ENCODE peak calls at places on chromosomes 1 and 21, in four cellular contexts. P is NB4, M is Peyer's patch, H is fibroblast of lung. R is an unnamed sample.
A peak's percentile ranks its signal among the peaks of the same experiment; 100 is the strongest.

GRCh38 chr1:32215629-32216505 is 6.3 kb downstream of the TMEM234 start:
- DNase-seq in P (peak; percentile 68), M (peak; percentile 71), H (peak; percentile 47), R (peak; percentile 62)

GRCh38 chr1:48552903-48553626 is 81.1 kb upstream of the SPATA6 start:
- DNase-seq in P (no peak), M (no peak), H (no peak), R (no peak)

GRCh38 chr1:99131541-99131940 is 126.9 kb upstream of the PLPPR5 start:
- DNase-seq in P (no peak), M (no peak), H (no peak), R (no peak)

GRCh38 chr1:80217377-80217986 is 1211.0 kb upstream of the ADGRL4 start:
- DNase-seq in P (peak; percentile 19), M (no peak), H (peak; percentile 59), R (peak; percentile 83)

GRCh38 chr1:30914931-30915330 is 6.4 kb upstream of the SDC3 start:
- DNase-seq in P (no peak), M (peak; percentile 24), H (no peak), R (no peak)

GRCh38 chr1:226355679-226356583 is 47.0 kb upstream of the LIN9 start:
- DNase-seq in P (no peak), M (no peak), H (no peak), R (no peak)

GRCh38 chr1:178724734-178725602 is at the start of gene RALGPS2:
- DNase-seq in P (peak; percentile 84), M (peak; percentile 88), H (peak; percentile 74), R (peak; percentile 57)

GRCh38 chr1:15337656-15338402 is 71.9 kb upstream of the EFHD2 start:
- DNase-seq in P (peak; percentile 41), M (no peak), H (peak; percentile 91), R (peak; percentile 92)

GRCh38 chr21:34574984-34575529 is 39.9 kb downstream of the RCAN1 start:
- DNase-seq in P (no peak), M (no peak), H (no peak), R (no peak)

DNA sequence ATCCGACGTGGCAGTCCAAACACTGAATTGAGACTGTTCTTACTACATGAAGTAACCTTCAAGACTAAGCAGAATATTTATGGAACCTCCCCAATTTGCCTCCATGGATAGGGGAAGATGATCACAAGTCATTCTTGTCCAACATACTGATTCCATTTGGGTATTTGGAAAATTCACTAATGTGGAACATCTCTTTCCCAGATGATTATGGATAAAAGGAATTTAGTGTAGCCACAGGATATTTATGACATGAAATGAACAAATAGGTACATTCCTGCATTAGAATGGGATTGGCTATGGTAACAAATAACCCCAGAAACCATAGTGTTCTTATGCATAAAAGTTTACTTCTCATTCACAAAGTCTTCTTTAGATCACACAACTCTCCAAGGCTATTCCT is 40.2 kb upstream of the SGIP1 start:
- DNase-seq in P (no peak), M (no peak), H (peak; percentile 44), R (peak; percentile 70)
- TF ChIP-seq CTCF in P (no peak), M (no peak), H (no peak), R (no peak)

GRCh38 chr1:28779751-28780150 is 32.2 kb upstream of the OPRD1 start:
- DNase-seq in P (no peak), M (no peak), H (no peak), R (no peak)

GRCh38 chr1:28776341-28776740 is 35.6 kb upstream of the OPRD1 start:
- DNase-seq in P (no peak), M (no peak), H (no peak), R (no peak)

GRCh38 chr1:28773105-28773504 is 36.4 kb downstream of the YTHDF2 start:
- DNase-seq in P (no peak), M (no peak), H (no peak), R (no peak)

GRCh38 chr1:28778021-28778420 is 33.9 kb upstream of the OPRD1 start:
- DNase-seq in P (no peak), M (no peak), H (no peak), R (no peak)

DNA sequence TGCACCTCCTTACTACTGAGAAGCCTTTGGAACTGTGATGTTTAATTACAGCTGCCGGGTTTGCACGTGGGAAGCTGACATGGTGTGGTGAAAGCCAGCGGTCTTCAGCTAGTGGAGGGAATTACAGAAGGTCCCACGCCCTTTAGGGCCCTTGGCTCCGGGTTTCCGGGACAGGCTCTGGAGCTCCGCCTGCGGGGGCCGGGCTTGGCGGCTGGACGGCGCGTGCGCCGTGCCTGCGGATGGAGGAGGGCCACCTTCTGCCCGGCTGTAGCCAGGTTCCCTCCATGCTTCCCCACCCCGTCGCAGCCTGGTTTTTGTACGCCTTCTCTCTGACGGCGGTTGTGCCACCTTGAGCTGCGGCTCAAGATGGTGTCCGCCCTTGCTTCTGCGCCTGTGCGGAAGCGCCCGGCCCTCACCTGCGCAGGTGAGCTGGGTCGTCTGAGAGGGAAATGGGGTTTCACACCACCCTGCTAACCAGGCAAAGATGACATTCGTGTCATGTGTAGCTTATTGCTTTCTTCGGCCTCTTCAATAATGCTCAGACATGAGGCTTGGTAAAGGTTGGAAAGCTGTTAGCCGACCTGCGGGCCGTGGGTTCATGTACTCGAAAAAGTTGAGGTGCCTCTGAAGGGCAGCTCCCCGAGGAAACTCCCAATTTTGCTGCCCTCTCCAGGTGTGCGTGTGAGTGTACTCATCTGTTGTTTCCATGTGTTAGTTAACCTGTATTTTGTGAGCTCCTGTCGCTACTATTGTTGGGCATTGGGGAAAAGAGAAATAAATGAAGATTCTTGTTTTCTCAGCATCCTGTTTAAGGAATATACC is 36.6 kb upstream of the OPRD1 start:
- DNase-seq in P (no peak), M (peak; percentile 90), H (peak; percentile 17), R (peak; percentile 70)
- H3K4me3 ChIP-seq in P (no peak overlapping the region), M (peak overlapping the region; percentile 45), H (peak overlapping the region; percentile 11), R (peak overlapping the region; percentile 41)

GRCh38 chr1:110130113-110130591 is 17.9 kb downstream of the UBL4B start:
- DNase-seq in P (no peak), M (no peak), H (no peak), R (peak; percentile 25)
- TF ChIP-seq CTCF in P (no peak), M (no peak), H (no peak), R (no peak)

GRCh38 chr1:9425859-9426258 is 113.4 kb upstream of the SLC25A33 start:
- DNase-seq in P (peak; percentile 44), M (no peak), H (no peak), R (no peak)

GRCh38 chr1:9428601-9429368 is 110.5 kb upstream of the SLC25A33 start:
- DNase-seq in P (peak; percentile 98), M (peak; percentile 100), H (peak; percentile 99), R (peak; percentile 98)

GRCh38 chr1:9427388-9427787 is 111.9 kb upstream of the SLC25A33 start:
- DNase-seq in P (no peak), M (no peak), H (no peak), R (no peak)

GRCh38 chr1:9424278-9424677 is 115.0 kb upstream of the SLC25A33 start:
- DNase-seq in P (no peak), M (no peak), H (no peak), R (no peak)

DNA sequence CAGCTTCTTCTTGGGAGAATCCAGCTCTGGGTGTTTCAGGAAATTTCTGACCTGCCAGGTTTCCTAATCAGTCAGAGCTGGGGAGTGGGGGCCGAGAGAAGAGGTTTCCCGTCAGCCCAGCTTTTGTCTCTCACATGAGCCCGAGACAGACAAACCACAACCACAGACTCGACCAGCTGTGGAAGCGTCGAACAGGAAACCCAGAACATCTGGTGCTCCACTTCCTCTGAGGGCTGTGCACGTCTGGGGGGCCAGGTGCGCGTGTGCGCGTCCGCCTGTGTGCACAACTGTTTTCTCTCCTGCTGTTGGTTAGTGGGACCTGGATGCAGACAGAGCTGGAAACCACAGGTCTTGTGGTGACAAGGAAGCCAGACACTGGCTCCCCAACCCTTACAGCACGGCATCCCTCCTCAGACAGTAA is 113.0 kb upstream of the SLC25A33 start:
- DNase-seq in P (peak; percentile 89), M (no peak), H (peak; percentile 32), R (no peak)
- H3K4me3 ChIP-seq in P (no peak overlapping the region), M (peak overlapping the region; percentile 20), H (no peak overlapping the region), R (no peak overlapping the region)

GRCh38 chr1:29675481-29676263 is 439.4 kb downstream of the PTPRU start:
- DNase-seq in P (no peak), M (no peak), H (peak; percentile 35), R (no peak)

GRCh38 chr1:29679316-29679715 is 443.0 kb downstream of the PTPRU start:
- DNase-seq in P (no peak), M (no peak), H (no peak), R (no peak)

GRCh38 chr1:29676496-29676895 is 440.2 kb downstream of the PTPRU start:
- DNase-seq in P (no peak), M (no peak), H (no peak), R (no peak)

GRCh38 chr1:29674625-29675326 is 438.5 kb downstream of the PTPRU start:
- DNase-seq in P (no peak), M (peak; percentile 18), H (no peak), R (no peak)

DNA sequence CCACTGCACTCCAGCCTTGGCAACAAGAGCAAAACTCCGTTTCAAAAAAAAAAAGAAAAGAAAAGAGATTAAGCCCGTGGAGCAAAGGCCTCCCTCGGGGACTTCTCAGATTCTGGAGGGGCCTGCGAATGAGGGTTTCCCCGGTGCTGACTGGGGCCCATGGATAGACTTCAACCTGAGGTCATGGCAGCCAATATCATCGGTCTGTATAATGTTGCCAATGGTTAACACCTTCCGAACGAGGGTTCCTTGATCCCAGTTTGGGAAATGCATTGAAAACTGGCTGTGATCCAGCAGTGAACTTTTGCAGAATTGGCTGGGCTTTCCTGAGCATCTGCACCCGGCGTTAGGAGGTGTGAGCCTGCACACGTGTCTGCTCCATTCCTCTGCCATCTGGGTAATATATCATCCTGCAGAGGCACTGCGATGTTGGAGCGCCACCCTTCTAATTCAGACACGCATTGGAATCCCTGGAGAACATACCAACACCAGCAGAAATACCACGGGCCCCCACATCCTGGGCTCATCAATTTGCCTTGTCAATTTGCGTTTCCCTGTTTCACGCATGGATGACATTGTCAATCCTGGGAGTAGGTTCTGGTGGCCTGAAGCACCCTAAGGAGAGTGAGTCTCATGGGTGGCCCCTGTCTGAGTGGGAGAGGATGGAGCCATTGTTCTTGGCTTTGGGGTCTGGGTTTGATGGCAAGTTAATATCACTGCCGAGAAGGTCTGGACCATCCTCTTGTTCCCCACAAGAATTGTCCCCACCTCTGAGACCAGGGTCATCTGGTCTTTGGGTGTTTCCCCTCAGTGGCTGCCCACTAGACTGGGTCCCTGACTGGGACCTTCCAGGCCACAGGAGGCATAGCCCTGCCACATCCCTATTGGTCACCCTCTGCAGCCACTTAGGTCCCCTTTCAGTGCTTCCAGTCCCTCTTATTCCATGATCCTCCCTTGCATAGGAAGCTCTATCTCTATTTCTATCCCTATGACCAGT is 441.0 kb downstream of the PTPRU start:
- DNase-seq in P (no peak), M (no peak), H (peak; percentile 24), R (no peak)
- TF ChIP-seq CTCF in P (no peak), M (no peak), H (no peak), R (no peak)

GRCh38 chr1:204616683-204617082 is 68.9 kb downstream of the LRRN2 start:
- DNase-seq in P (no peak), M (no peak), H (no peak), R (no peak)
- H3K4me3 ChIP-seq in P (no peak overlapping the region), M (no peak overlapping the region), H (no peak overlapping the region), R (no peak overlapping the region)

R was measured in fibroblast of mammary gland.